ENCODE peak calls at places on chromosome 1, in nine cellular contexts. J, K, C, L, F, E, Z, X and M are unnamed samples.
A peak's percentile ranks its signal among the peaks of the same experiment; 100 is the strongest.

GRCh38 chr1:46202975-46203737 is at the start of gene LURAP1:
- DNase-seq in J (peak; percentile 60), L (peak; percentile 72), E (peak; percentile 65), X (no peak), Z (no peak), K (peak; percentile 80), C (no peak), F (peak; percentile 61), M (peak; percentile 84)

GRCh38 chr1:155307247-155307740 is 1.4 kb upstream of the FDPS start:
- DNase-seq in J (peak; percentile 79), E (peak; percentile 85), K (peak; percentile 58), X (no peak), Z (peak; percentile 46), L (peak; percentile 69), F (peak; percentile 41), C (peak; percentile 80), M (no peak)

GRCh38 chr1:32393832-32394140 is 455 bp downstream of the BSDC1 start:
- DNase-seq in F (peak; percentile 76), K (peak; percentile 76), C (peak; percentile 62), Z (peak; percentile 31), X (no peak), L (peak; percentile 75), J (peak; percentile 29), E (peak; percentile 75), M (no peak)

GRCh38 chr1:169107673-169108160 is 1.2 kb downstream of the ATP1B1 start:
- DNase-seq in Z (peak; percentile 57), E (no peak), K (peak; percentile 55), J (peak; percentile 48), C (no peak), X (no peak), F (no peak), L (no peak), M (no peak)

GRCh38 chr1:154607084-154607747 is 770 bp downstream of the ADAR start:
- DNase-seq in Z (peak; percentile 33), K (peak; percentile 89), J (peak; percentile 13), X (no peak), F (peak; percentile 39), C (peak; percentile 35), E (no peak), L (peak; percentile 63), M (peak; percentile 34)

GRCh38 chr1:231850786-231851185 is 224.2 kb downstream of the DISC1 start:
- DNase-seq in E (no peak), K (no peak), C (no peak), J (no peak), F (no peak), X (no peak), Z (no peak), L (no peak), M (no peak)

GRCh38 chr1:242088875-242089274 is 90.0 kb upstream of the MAP1LC3C start:
- DNase-seq in F (no peak), E (no peak), X (no peak), Z (no peak), L (no peak), J (no peak), K (no peak), C (no peak), M (no peak)

GRCh38 chr1:155272466-155273133 is 704 bp downstream of the CLK2 start:
- DNase-seq in J (no peak), E (no peak), X (no peak), Z (peak; percentile 46), C (no peak), F (no peak), K (peak; percentile 86), L (no peak), M (peak; percentile 10)

GRCh38 chr1:64473367-64473766 is 3.4 kb downstream of the CACHD1 start:
- DNase-seq in F (no peak), X (no peak), Z (no peak), C (no peak), J (no peak), K (no peak), E (peak; percentile 58), L (no peak), M (no peak)

GRCh38 chr1:55284856-55285255 is 69.7 kb upstream of the USP24 start:
- DNase-seq in L (peak; percentile 61), Z (peak; percentile 67), E (peak; percentile 64), X (peak; percentile 29), C (peak; percentile 36), K (peak; percentile 72), J (peak; percentile 26), F (peak; percentile 66), M (peak; percentile 36)

DNA sequence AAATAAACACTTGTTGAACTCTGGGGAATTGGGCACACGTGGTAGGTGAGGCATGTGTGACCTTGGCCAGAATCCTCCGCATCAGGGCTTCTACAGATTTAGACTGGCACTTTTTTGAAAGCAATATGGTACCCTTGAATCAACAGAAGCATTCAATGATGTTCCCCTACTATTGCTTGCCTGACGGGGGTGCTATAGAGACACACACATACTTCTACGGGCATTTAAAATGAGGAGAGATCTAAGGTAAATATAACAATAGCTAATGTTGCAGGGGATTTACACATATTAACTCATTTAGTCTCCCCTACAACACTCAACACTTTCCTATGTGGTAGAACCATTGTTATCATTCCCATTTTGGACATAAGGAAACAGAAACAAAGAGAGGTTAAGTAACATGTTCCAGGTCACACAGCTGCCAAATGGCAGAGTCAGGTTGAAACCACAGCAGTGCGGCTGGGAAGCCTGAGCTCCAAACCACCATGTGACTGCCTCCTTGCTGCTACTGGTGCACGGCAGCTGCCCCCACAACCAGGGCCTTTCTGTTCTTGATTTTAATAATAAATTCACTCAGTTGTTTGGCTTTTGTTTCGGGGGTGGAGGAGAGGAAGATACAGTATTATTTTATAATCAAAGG is 147.4 kb downstream of the ZNF281 start:
- DNase-seq in L (no peak), Z (no peak), E (peak; percentile 35), X (no peak), K (no peak), F (no peak), J (peak; percentile 16), C (peak; percentile 47), M (no peak)
- TF ChIP-seq EZH2phosphoT487 in L (no peak), Z (no peak), E (no peak), X (no peak), K (no peak), F (no peak), J (no peak), C (no peak), M (no peak)

DNA sequence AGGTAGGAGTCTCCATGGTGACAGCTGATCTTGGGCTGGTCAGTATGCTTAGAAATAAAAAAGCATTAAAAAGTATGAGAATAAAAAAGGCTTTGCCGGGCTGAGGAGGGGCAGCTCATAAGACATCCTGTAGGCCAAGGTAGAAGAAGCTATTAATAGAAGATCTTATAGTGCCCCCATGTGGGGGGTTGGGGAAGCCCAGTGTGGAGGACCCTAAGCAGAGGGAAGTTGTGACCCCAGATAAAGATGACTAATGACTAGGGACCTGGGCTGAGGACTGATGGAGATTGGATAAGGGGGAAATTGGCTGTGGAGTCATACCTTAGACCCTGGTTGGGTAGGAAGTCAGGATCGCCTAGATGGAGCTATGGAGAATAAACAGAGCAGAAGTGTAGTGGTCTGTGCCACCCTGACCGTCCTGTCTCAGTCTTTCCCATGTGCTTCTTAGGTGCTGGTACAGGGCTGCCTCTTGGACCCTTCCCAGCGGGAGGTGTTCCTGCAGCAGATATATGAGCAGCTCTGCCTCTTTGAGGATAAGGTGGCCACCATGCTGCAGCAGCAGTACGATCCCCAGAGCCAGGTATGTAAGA is 25.0 kb downstream of the SZT2 start:
- DNase-seq in J (peak; percentile 72), X (peak; percentile 48), E (peak; percentile 91), L (peak; percentile 77), K (peak; percentile 60), Z (peak; percentile 75), F (peak; percentile 78), C (peak; percentile 43), M (peak; percentile 72)
- TF ChIP-seq EZH2phosphoT487 in J (no peak), X (no peak), E (no peak), L (no peak), K (no peak), Z (no peak), F (no peak), C (no peak), M (no peak)

GRCh38 chr1:2053784-2054376 is 3.7 kb downstream of the PRKCZ start:
- DNase-seq in X (no peak), F (no peak), Z (no peak), J (no peak), E (no peak), K (no peak), L (no peak), C (no peak), M (no peak)
- TF ChIP-seq EZH2phosphoT487 in X (no peak), F (no peak), Z (no peak), J (no peak), E (no peak), K (no peak), L (no peak), C (no peak), M (no peak)

DNA sequence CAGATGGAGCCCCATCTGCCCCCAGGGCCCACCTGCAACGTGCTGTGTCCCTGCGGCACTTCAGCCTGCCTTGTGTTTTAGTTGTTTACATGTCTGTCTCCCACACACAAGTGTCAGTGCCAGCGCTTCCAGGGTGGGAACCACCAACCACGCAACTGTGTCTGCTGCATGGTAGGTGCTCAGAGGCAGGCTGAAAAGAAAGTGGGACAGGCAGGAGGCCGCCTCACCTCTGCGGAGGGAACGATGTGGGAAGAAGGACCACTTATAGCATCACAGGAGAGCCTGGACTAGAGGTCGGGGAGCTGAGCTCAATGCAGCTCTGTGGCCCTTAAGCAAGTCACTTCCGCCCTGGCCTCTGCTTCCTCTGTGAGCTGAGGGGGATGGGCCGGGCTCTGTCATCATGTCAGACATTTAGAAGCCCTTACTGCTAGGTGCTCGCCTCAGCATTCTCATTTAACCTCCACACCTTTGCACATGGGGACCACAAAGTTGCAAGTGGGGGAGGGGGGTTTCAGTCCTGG is 17.8 kb downstream of the SLC9A1 start:
- DNase-seq in E (peak; percentile 55), K (peak; percentile 43), L (no peak), C (peak; percentile 58), X (no peak), J (peak; percentile 86), F (no peak), Z (no peak), M (no peak)
- TF ChIP-seq EZH2phosphoT487 in E (no peak), K (no peak), L (no peak), C (no peak), X (no peak), J (no peak), F (no peak), Z (no peak), M (no peak)